ENCODE peak calls at places on chromosomes 1 and 21, in six cellular contexts. J is GM23338, A is HCT116, P is OCI-LY7, K is colonic mucosa, U is iPS DF 6.9. G is an unnamed sample.

GRCh38 chr1:67793562-67793961 is 39.7 kb downstream of the GNG12 start:
- DNase-seq in P (no peak), A (no peak), U (no peak), K (no peak), J (no peak), G (peak; percentile 55)

GRCh38 chr21:18840239-18840638 is 436.7 kb upstream of the TMPRSS15 start:
- DNase-seq in J (peak; percentile 76), A (peak; percentile 0), P (peak; percentile 47), U (peak; percentile 25), K (no peak), G (no peak)

GRCh38 chr1:211606327-211606913 is 27.5 kb upstream of the SLC30A1 start:
- DNase-seq in J (no peak), U (no peak), K (no peak), A (no peak), P (no peak), G (no peak)

GRCh38 chr1:104856518-104856917 is 1106.8 kb downstream of the AMY1C start:
- DNase-seq in P (no peak), A (no peak), K (no peak), U (no peak), J (no peak), G (no peak)

GRCh38 chr1:191648939-191649338 is 509.3 kb upstream of the RGS18 start:
- DNase-seq in P (no peak), J (no peak), K (no peak), A (no peak), U (no peak), G (no peak)

GRCh38 chr1:98188769-98189168 is 267.9 kb upstream of the DPYD start:
- DNase-seq in J (no peak), U (no peak), P (no peak), A (no peak), K (no peak), G (no peak)

GRCh38 chr21:23725576-23725975 is 1881.7 kb downstream of the MRPL39 start:
- DNase-seq in U (no peak), A (no peak), J (peak; percentile 63), P (no peak), K (no peak), G (no peak)

GRCh38 chr21:31457675-31458074 is 113.6 kb upstream of the TIAM1 start:
- DNase-seq in U (no peak), P (no peak), J (peak; percentile 60), A (no peak), K (no peak), G (no peak)

GRCh38 chr1:170134126-170134525 is 11.6 kb upstream of the NTMT2 start:
- DNase-seq in P (no peak), J (no peak), A (no peak), K (no peak), U (no peak), G (no peak)

GRCh38 chr1:151838491-151839412 is 868 bp downstream of the C2CD4D start:
- DNase-seq in J (peak; percentile 76), P (no peak), U (no peak), K (no peak), A (no peak), G (no peak)

GRCh38 chr1:227893696-227894305 is 53.9 kb downstream of the WNT9A start:
- DNase-seq in A (no peak), J (no peak), P (no peak), U (no peak), K (no peak), G (no peak)

GRCh38 chr1:111417755-111418154 is 9.8 kb downstream of the OVGP1 start:
- DNase-seq in A (no peak), K (no peak), J (peak; percentile 10), P (no peak), U (no peak), G (peak; percentile 4)

GRCh38 chr1:8910914-8911313 is 32.4 kb upstream of the ENO1 start:
- DNase-seq in K (no peak), P (no peak), U (no peak), A (no peak), J (no peak), G (no peak)

GRCh38 chr1:197467881-197468280 is 199.8 kb downstream of the CRB1 start:
- DNase-seq in K (no peak), J (no peak), U (no peak), A (no peak), P (no peak), G (no peak)

GRCh38 chr1:8560611-8561544 is 243.0 kb downstream of the SLC45A1 start:
- DNase-seq in A (peak; percentile 16), J (peak; percentile 75), P (peak; percentile 74), K (peak; percentile 38), U (no peak), G (no peak)

GRCh38 chr1:201444792-201445191 is 23.3 kb upstream of the TNNI1 start:
- DNase-seq in A (no peak), J (no peak), U (no peak), K (no peak), P (no peak), G (no peak)

GRCh38 chr1:156658945-156659574 is 17.1 kb downstream of the BCAN start:
- DNase-seq in J (no peak), K (no peak), P (no peak), A (no peak), U (no peak), G (no peak)

GRCh38 chr1:155531624-155532023 is 31.0 kb downstream of the ASH1L start:
- DNase-seq in U (no peak), P (no peak), J (no peak), A (no peak), K (no peak), G (no peak)

GRCh38 chr1:40825430-40825778 is 36.8 kb downstream of the CITED4 start:
- DNase-seq in P (no peak), A (no peak), K (no peak), J (no peak), U (no peak), G (no peak)

GRCh38 chr1:53327183-53327941 is 508 bp downstream of the LRP8 start:
- DNase-seq in A (no peak), P (peak; percentile 78), K (peak; percentile 49), J (peak; percentile 60), U (no peak), G (no peak)

GRCh38 chr1:170156594-170156993 is 10.8 kb downstream of the NTMT2 start:
- DNase-seq in P (no peak), J (no peak), U (no peak), K (no peak), A (no peak), G (no peak)

GRCh38 chr1:230493264-230493663 is 67.1 kb upstream of the PGBD5 start:
- DNase-seq in K (no peak), P (no peak), A (no peak), U (no peak), J (no peak), G (no peak)

GRCh38 chr1:234848972-234849641 is 239.1 kb upstream of the IRF2BP2 start:
- DNase-seq in U (no peak), J (no peak), K (no peak), P (no peak), A (no peak), G (no peak)

GRCh38 chr1:205677152-205677551 is 3.2 kb downstream of the SLC45A3 start:
- DNase-seq in U (no peak), P (no peak), J (no peak), K (peak; percentile 34), A (no peak), G (no peak)

GRCh38 chr1:205678286-205679111 is 1.8 kb downstream of the SLC45A3 start:
- DNase-seq in U (no peak), P (no peak), A (no peak), J (no peak), K (peak; percentile 48), G (no peak)

GRCh38 chr1:205675247-205675646 is 5.1 kb downstream of the SLC45A3 start:
- DNase-seq in K (no peak), A (no peak), J (no peak), P (no peak), U (no peak), G (no peak)

GRCh38 chr1:205676002-205676401 is 4.3 kb downstream of the SLC45A3 start:
- DNase-seq in J (no peak), U (no peak), P (no peak), A (no peak), K (peak; percentile 78), G (no peak)

DNA sequence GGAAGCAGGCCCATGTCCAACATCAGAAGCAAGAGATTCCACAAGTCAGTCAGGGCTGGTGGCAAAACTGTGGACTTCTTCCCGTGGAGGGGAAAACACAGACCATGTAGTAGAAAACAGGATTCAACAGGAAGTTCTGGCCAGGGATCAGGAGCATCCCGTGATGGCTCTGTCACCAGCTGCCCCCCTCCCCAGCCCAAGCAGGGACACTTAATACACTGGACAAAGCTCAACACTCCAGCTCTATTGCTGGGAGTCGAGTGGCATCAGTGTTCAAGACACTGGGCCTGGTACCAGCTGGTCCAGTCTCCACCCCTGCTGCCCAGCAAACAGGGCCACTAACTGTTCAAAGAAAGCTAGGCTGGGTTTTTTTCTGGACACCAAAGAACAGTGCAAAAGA is 3.7 kb downstream of the SLC45A3 start:
- DNase-seq in U (no peak), K (peak; percentile 34), J (no peak), A (no peak), P (no peak), G (no peak)
- H3K4me1 ChIP-seq in U (peaks cover 18% of the 10 kb centered on the region), K (peaks cover 14% of the 10 kb centered on the region), J (peaks cover 49% of the 10 kb centered on the region), A (peaks cover 32% of the 10 kb centered on the region), P (peaks cover 41% of the 10 kb centered on the region), G (peaks cover 21% of the 10 kb centered on the region)

GRCh38 chr1:15690317-15690716 is 6.2 kb downstream of the PLEKHM2 start:
- DNase-seq in U (no peak), P (no peak), A (no peak), K (no peak), J (no peak), G (no peak)
- H3K36me3 ChIP-seq in U (no peaks in the 10 kb centered on the region), P (peaks cover 12% of the 10 kb centered on the region), A (no peaks in the 10 kb centered on the region), K (no peaks in the 10 kb centered on the region), J (no peaks in the 10 kb centered on the region), G (no peaks in the 10 kb centered on the region)

DNA sequence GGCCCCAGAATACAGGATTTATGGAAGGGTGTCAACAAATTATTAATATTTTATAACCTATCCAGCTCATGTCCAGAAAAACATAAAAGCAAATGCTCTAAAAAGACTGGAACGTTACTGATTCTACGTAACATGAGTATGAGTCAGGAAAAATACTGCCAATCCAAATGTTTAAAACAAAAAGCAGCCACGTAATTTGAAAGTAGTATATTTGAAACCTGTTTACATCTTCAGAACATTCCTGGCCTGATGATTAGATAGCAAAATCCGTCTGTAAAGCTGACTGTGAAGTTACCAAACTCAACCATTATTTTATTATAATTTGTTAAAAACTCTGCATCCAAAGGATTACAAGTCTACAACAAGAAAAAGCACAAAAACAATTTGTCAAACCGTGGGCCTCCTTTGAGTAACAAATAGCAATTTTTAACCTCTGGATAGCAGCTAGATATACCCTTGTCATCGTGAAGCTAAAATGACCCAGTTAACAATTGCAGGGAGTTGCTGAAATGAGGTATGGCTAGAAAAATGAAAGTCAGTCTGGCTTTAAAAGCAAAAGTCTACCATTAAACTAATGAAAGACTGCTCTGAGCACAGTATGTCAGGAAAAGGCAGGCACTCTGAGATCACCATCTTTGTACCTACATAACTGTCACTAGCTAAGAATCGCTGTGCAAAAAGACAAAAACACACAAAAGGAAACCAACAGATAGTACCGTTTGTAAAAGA is 1.2 kb downstream of the UBR4 start:
- DNase-seq in A (no peak), P (no peak), J (no peak), U (no peak), K (no peak), G (no peak)
- H3K4me1 ChIP-seq in A (peaks cover 10% of the 10 kb centered on the region), P (peaks cover 57% of the 10 kb centered on the region), J (peaks cover 26% of the 10 kb centered on the region), U (no peaks in the 10 kb centered on the region), K (peaks cover 17% of the 10 kb centered on the region), G (peaks cover 77% of the 10 kb centered on the region)

DNA sequence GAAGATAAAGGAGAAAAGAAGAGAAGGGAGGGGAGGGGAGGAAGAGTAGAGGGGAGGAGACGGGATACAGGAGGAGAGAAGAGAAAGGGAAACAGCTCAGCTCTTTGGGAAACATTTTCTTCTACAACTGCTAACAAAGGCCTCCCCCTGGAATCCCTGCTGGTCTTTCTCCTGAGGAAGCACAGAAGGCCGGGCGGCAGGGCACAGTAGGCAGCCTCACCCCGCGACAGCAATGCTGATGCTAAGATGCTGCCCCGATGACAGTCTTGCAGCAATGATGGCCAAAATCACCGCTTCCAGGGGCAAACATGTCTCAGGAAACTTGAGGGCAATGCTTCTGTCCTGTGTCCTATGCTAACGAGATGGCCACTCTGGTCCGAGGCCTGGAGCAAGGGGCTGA is 5.2 kb downstream of the KIAA2013 start:
- DNase-seq in P (no peak), A (no peak), U (no peak), K (no peak), J (no peak), G (no peak)
- H3K36me3 ChIP-seq in P (peaks cover 75% of the 10 kb centered on the region), A (peaks cover 38% of the 10 kb centered on the region), U (peaks cover 20% of the 10 kb centered on the region), K (no peaks in the 10 kb centered on the region), J (peaks cover 6% of the 10 kb centered on the region), G (peaks cover 20% of the 10 kb centered on the region)